ENCODE peak calls at places on chromosome 1, in eight cellular contexts. One of them, this sample, is unnamed.

GRCh38 chr1:93667642-93668041 is 14.0 kb downstream of the BCAR3 start:
- DNase-seq in HFF-Myc: no peak
- DNase-seq in HT1080: no peak
- DNase-seq in upper lobe of right lung: no peak
- DNase-seq in endothelial cell: no peak
- DNase-seq in WTC11: no peak
- DNase-seq in frontal cortex: no peak
- DNase-seq in GM03348: no peak
- DNase-seq in this sample: peak

GRCh38 chr1:33949570-33949969 is 85.7 kb downstream of the HMGB4 start:
- DNase-seq in WTC11: no peak
- DNase-seq in frontal cortex: no peak
- DNase-seq in endothelial cell: no peak
- DNase-seq in GM03348: no peak
- DNase-seq in HFF-Myc: no peak
- DNase-seq in upper lobe of right lung: no peak
- DNase-seq in HT1080: no peak
- DNase-seq in this sample: no peak

GRCh38 chr1:109761227-109762038 is 2.3 kb downstream of the EPS8L3 start:
- DNase-seq in GM03348: no peak
- DNase-seq in frontal cortex: no peak
- DNase-seq in HT1080: no peak
- DNase-seq in WTC11: no peak
- DNase-seq in endothelial cell: no peak
- DNase-seq in HFF-Myc: no peak
- DNase-seq in upper lobe of right lung: peak
- DNase-seq in this sample: no peak

GRCh38 chr1:57470028-57470427 is 46.2 kb upstream of the DAB1 start:
- DNase-seq in GM03348: peak
- DNase-seq in upper lobe of right lung: no peak
- DNase-seq in WTC11: no peak
- DNase-seq in HFF-Myc: no peak
- DNase-seq in endothelial cell: no peak
- DNase-seq in HT1080: no peak
- DNase-seq in frontal cortex: no peak
- DNase-seq in this sample: peak

GRCh38 chr1:27832762-27833161 is 2.2 kb downstream of the PPP1R8 start:
- DNase-seq in frontal cortex: no peak
- DNase-seq in WTC11: no peak
- DNase-seq in endothelial cell: no peak
- DNase-seq in upper lobe of right lung: no peak
- DNase-seq in HT1080: peak
- DNase-seq in HFF-Myc: peak
- DNase-seq in GM03348: peak
- DNase-seq in this sample: peak

GRCh38 chr1:103171041-103171590 is 62.8 kb upstream of the COL11A1 start:
- DNase-seq in GM03348: peak
- DNase-seq in frontal cortex: no peak
- DNase-seq in WTC11: no peak
- DNase-seq in endothelial cell: no peak
- DNase-seq in upper lobe of right lung: no peak
- DNase-seq in HFF-Myc: no peak
- DNase-seq in HT1080: no peak
- DNase-seq in this sample: no peak

GRCh38 chr1:3910049-3910731 is 10.1 kb upstream of the C1orf174 start:
- DNase-seq in upper lobe of right lung: no peak
- DNase-seq in GM03348: no peak
- DNase-seq in frontal cortex: no peak
- DNase-seq in endothelial cell: no peak
- DNase-seq in HFF-Myc: no peak
- DNase-seq in HT1080: no peak
- DNase-seq in WTC11: no peak
- DNase-seq in this sample: no peak

GRCh38 chr1:205504311-205505075 is at the start of gene CDK18:
- DNase-seq in upper lobe of right lung: peak
- DNase-seq in HFF-Myc: no peak
- DNase-seq in HT1080: peak
- DNase-seq in frontal cortex: peak
- DNase-seq in endothelial cell: peak
- DNase-seq in WTC11: peak
- DNase-seq in GM03348: peak
- DNase-seq in this sample: peak

GRCh38 chr1:114155756-114156155 is 2.1 kb upstream of the SYT6 start:
- DNase-seq in HFF-Myc: no peak
- DNase-seq in WTC11: no peak
- DNase-seq in HT1080: no peak
- DNase-seq in frontal cortex: no peak
- DNase-seq in GM03348: no peak
- DNase-seq in upper lobe of right lung: no peak
- DNase-seq in endothelial cell: no peak
- DNase-seq in this sample: no peak